ENCODE peak calls at places on chromosomes 13 and 19, in five cellular contexts. J is PC-9, G is hepatocyte, W is cardiac muscle cell, B is body of pancreas. P is an unnamed sample.
A peak's percentile ranks its signal among the peaks of the same experiment; 100 is the strongest.

GRCh38 chr19:16671652-16672274 is 10.8 kb downstream of the TMEM38A start:
- DNase-seq in J (no peak), G (no peak), W (peak; percentile 18), B (no peak), P (no peak)

GRCh38 chr13:109654341-109655205 is 131.8 kb downstream of the IRS2 start:
- DNase-seq in J (no peak), G (no peak), W (no peak), B (no peak), P (peak; percentile 52)

GRCh38 chr19:15231256-15231655 is 992 bp downstream of the EPHX3 start:
- DNase-seq in J (peak; percentile 34), G (no peak), W (no peak), B (no peak), P (no peak)

GRCh38 chr13:93309886-93310520 is 83.4 kb downstream of the GPC6 start:
- DNase-seq in J (no peak), G (peak; percentile 48), W (peak; percentile 27), B (no peak), P (no peak)

GRCh38 chr13:35600137-35600536 is 123.6 kb upstream of the MAB21L1 start:
- DNase-seq in J (no peak), G (no peak), W (no peak), B (no peak), P (no peak)

GRCh38 chr13:64529874-64530485 is 2700.2 kb downstream of the PCDH9 start:
- DNase-seq in J (no peak), G (peak; percentile 7), W (peak; percentile 34), B (no peak), P (no peak)

GRCh38 chr13:33937373-33938087 is 119.6 kb downstream of the RFC3 start:
- DNase-seq in J (peak; percentile 15), G (no peak), W (peak; percentile 4), B (peak; percentile 15), P (no peak)

GRCh38 chr19:19488875-19489690 is 26.3 kb downstream of the TSSK6 start:
- DNase-seq in J (peak; percentile 34), G (peak; percentile 93), W (peak; percentile 33), B (peak; percentile 70), P (peak; percentile 63)

GRCh38 chr13:45870232-45870631 is 18.7 kb upstream of the SIAH3 start:
- DNase-seq in J (no peak), G (no peak), W (no peak), B (no peak), P (no peak)

GRCh38 chr13:113220877-113221276 is 11.5 kb downstream of the CUL4A start:
- DNase-seq in J (no peak), G (no peak), W (no peak), B (no peak), P (peak; percentile 26)

GRCh38 chr13:32938907-32939306 is 77.3 kb upstream of the KL start:
- DNase-seq in J (no peak), G (no peak), W (no peak), B (no peak), P (peak; percentile 3)

GRCh38 chr13:114067381-114067885 is 65.0 kb downstream of the RASA3 start:
- DNase-seq in J (no peak), G (no peak), W (no peak), B (no peak), P (peak; percentile 45)

GRCh38 chr19:10752237-10752912 is 34.5 kb downstream of the DNM2 start:
- DNase-seq in J (no peak), G (no peak), W (no peak), B (no peak), P (no peak)

GRCh38 chr13:24905242-24905641 is 141.3 kb downstream of the RNF17 start:
- DNase-seq in J (no peak), G (no peak), W (no peak), B (no peak), P (no peak)

GRCh38 chr19:41813911-41814310 is 17.5 kb downstream of the CEACAM3 start:
- DNase-seq in J (no peak), G (no peak), W (no peak), B (no peak), P (no peak)

GRCh38 chr19:31980851-31981250 is 364.6 kb upstream of the ZNF507 start:
- DNase-seq in J (no peak), G (no peak), W (no peak), B (no peak), P (no peak)

GRCh38 chr19:10431943-10432735 is 11.8 kb downstream of the PDE4A start:
- DNase-seq in J (peak; percentile 60), G (peak; percentile 55), W (peak; percentile 55), B (peak; percentile 67), P (peak; percentile 70)

GRCh38 chr13:80116107-80116506 is 224.8 kb downstream of the SPRY2 start:
- DNase-seq in J (no peak), G (no peak), W (no peak), B (no peak), P (peak; percentile 60)

GRCh38 chr19:18915639-18916038 is 3.5 kb downstream of the COPE start:
- DNase-seq in J (peak; percentile 49), G (no peak), W (peak; percentile 43), B (peak; percentile 39), P (no peak)

GRCh38 chr19:5823579-5824281 is 15.8 kb downstream of the FUT6 start:
- DNase-seq in J (peak; percentile 21), G (no peak), W (no peak), B (peak; percentile 29), P (no peak)

GRCh38 chr19:13078897-13079541 is 23.6 kb downstream of the LYL1 start:
- DNase-seq in J (no peak), G (no peak), W (no peak), B (no peak), P (no peak)

GRCh38 chr19:32816555-32817099 is 52.9 kb downstream of the SLC7A9 start:
- DNase-seq in J (no peak), G (no peak), W (no peak), B (no peak), P (no peak)

GRCh38 chr19:8057545-8058270 is 5.1 kb downstream of the CCL25 start:
- DNase-seq in J (no peak), G (no peak), W (no peak), B (no peak), P (no peak)

GRCh38 chr13:105291987-105292386 is 1243.5 kb downstream of the EFNB2 start:
- DNase-seq in J (no peak), G (no peak), W (no peak), B (no peak), P (no peak)

GRCh38 chr13:44822291-44822690 is 167.0 kb downstream of the NUFIP1 start:
- DNase-seq in J (no peak), G (no peak), W (no peak), B (no peak), P (peak; percentile 85)

GRCh38 chr13:25493930-25494707 is 122.3 kb downstream of the ATP8A2 start:
- DNase-seq in J (no peak), G (no peak), W (peak; percentile 53), B (no peak), P (no peak)

GRCh38 chr13:98143601-98144500 is 957 bp downstream of the FARP1 start:
- DNase-seq in J (peak; percentile 15), G (peak; percentile 62), W (peak; percentile 44), B (peak; percentile 23), P (no peak)

GRCh38 chr19:30169196-30169900 is 202.8 kb upstream of the ZNF536 start:
- DNase-seq in J (no peak), G (no peak), W (no peak), B (no peak), P (no peak)

GRCh38 chr13:23898101-23898500 is 799 bp upstream of the C1QTNF9B start:
- DNase-seq in J (no peak), G (no peak), W (no peak), B (no peak), P (no peak)

GRCh38 chr13:28522871-28523270 is 27.9 kb upstream of the FLT1 start:
- DNase-seq in J (no peak), G (no peak), W (no peak), B (no peak), P (no peak)

GRCh38 chr19:11164879-11165406 is 9.4 kb upstream of the SPC24 start:
- DNase-seq in J (no peak), G (peak; percentile 74), W (no peak), B (no peak), P (no peak)

GRCh38 chr13:106533940-106534843 is 1.3 kb downstream of the EFNB2 start:
- DNase-seq in J (peak; percentile 54), G (peak; percentile 64), W (peak; percentile 64), B (peak; percentile 23), P (peak; percentile 72)

GRCh38 chr19:33242911-33243310 is 17.3 kb upstream of the SLC7A10 start:
- DNase-seq in J (no peak), G (no peak), W (no peak), B (no peak), P (no peak)

GRCh38 chr13:48564046-48564445 is 31.2 kb upstream of the RCBTB2 start:
- DNase-seq in J (no peak), G (no peak), W (no peak), B (no peak), P (no peak)

GRCh38 chr13:20272104-20272503 is 40.0 kb upstream of the GJB6 start:
- DNase-seq in J (no peak), G (no peak), W (no peak), B (no peak), P (no peak)
- H3K27me3 ChIP-seq in J (no peaks in the 10 kb centered on the region), G (no peaks in the 10 kb centered on the region), W (no peaks in the 10 kb centered on the region), B (no peaks in the 10 kb centered on the region), P (no peaks in the 10 kb centered on the region)

DNA sequence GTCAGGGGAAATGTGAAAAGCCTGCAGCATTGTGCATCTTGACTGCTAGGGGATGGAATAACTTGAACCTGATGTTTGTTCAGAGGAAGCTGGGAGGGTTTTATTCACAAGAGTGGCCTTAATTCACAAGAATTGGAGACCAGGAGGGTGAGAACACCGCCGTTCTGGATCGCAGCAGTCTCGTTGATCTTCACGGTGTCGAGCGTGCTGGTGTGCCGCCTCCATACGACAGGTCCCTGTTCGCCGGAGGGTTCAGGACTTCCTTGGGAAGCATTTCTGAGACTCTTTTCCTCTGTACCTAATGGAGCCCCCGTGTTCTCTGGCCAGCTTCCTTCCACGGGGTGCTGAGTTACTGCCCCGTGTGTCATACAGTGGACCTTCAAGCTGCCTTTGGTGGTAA is 66.9 kb downstream of the ARHGEF7 start:
- DNase-seq in J (no peak), G (no peak), W (no peak), B (no peak), P (no peak)
- H3K4me1 ChIP-seq in J (no peaks in the 10 kb centered on the region), G (no peaks in the 10 kb centered on the region), W (peaks cover 40% of the 10 kb centered on the region), B (peaks cover 26% of the 10 kb centered on the region), P (peaks cover 16% of the 10 kb centered on the region)

DNA sequence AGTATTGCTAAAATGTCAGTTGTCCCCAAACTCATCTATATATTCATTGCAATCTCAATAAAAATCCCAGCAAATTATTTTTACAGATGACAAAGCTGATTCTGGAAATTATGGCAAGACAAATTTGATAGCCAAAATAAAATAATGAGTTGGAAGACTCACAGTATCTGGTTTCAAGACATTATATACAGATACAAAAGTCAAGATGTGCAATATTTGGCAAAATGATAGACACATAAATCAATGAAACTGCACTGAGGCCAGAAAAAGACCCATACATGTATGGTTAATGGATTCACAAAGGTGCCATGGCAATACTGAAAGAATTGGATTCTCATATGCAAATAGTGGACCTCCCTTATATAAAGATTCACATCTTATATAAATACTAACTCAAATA is 24.2 kb downstream of the ZNF45 start:
- DNase-seq in J (no peak), G (no peak), W (no peak), B (no peak), P (no peak)
- H3K9me3 ChIP-seq in J (peaks cover 54% of the 10 kb centered on the region), G (peaks cover 53% of the 10 kb centered on the region), W (peaks cover 8% of the 10 kb centered on the region), B (peaks cover 4% of the 10 kb centered on the region), P (peaks cover 47% of the 10 kb centered on the region)

DNA sequence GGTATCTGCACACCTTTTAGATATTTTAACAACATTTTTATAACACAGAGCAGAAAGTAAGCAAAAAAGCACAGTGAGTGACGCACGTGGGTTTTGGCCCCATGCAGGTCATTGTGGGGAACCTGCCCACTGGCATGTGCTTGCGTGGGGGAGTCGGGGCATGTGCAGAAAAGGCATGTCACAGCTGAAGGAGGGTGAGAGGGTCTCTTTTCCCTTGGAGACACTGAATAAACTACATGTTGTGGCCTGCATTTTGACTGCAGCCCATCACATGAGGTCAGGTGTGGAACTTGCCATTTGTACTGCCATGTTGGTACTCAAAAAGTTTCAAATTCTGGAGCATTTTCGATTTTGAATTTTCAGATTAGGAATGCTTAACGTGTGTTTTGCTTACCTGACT is 72.7 kb upstream of the GPR183 start:
- DNase-seq in J (no peak), G (no peak), W (no peak), B (no peak), P (no peak)
- H3K27me3 ChIP-seq in J (no peaks in the 10 kb centered on the region), G (no peaks in the 10 kb centered on the region), W (no peaks in the 10 kb centered on the region), B (no peaks in the 10 kb centered on the region), P (no peaks in the 10 kb centered on the region)